ENCODE peak calls at places on chromosomes 6 and 20, in five cellular contexts. B, V, W, P and S are unnamed samples.

GRCh38 chr6:154480144-154480639 is 30.3 kb downstream of the CNKSR3 start:
- DNase-seq in B (no peak), W (no peak), P (no peak), V (no peak), S (no peak)

GRCh38 chr6:40330301-40330721 is 256.9 kb downstream of the LRFN2 start:
- DNase-seq in B (no peak), W (no peak), P (peak), V (no peak), S (no peak)

GRCh38 chr6:133502451-133503259 is 261.5 kb downstream of the EYA4 start:
- DNase-seq in P (no peak), B (peak), W (no peak), V (peak), S (no peak)

GRCh38 chr6:65289491-65289890 is 417.5 kb downstream of the EYS start:
- DNase-seq in P (no peak), V (no peak), B (peak), W (no peak), S (no peak)

GRCh38 chr6:43488667-43489276 is 11.4 kb downstream of the TJAP1 start:
- DNase-seq in P (no peak), B (peak), V (no peak), W (no peak), S (no peak)

GRCh38 chr6:15106958-15107643 is 138.8 kb upstream of the JARID2 start:
- DNase-seq in V (no peak), P (no peak), W (no peak), B (no peak), S (no peak)

GRCh38 chr6:33926451-33926850 is 122.6 kb upstream of the MLN start:
- DNase-seq in P (peak), W (peak), B (peak), V (no peak), S (no peak)

GRCh38 chr6:31597006-31597405 is 4.2 kb upstream of the NCR3 start:
- DNase-seq in B (peak), P (no peak), W (no peak), V (no peak), S (no peak)

GRCh38 chr6:110543106-110543505 is 66.7 kb upstream of the SLC22A16 start:
- DNase-seq in V (no peak), B (peak), W (no peak), P (no peak), S (no peak)

GRCh38 chr6:14275493-14275851 is 157.9 kb downstream of the CD83 start:
- DNase-seq in P (peak), W (peak), V (no peak), B (no peak), S (no peak)

GRCh38 chr6:37980222-37980595 is 160.7 kb downstream of the ZFAND3 start:
- DNase-seq in V (no peak), B (no peak), W (no peak), P (no peak), S (no peak)

GRCh38 chr6:76435174-76435573 is 362.7 kb upstream of the IMPG1 start:
- DNase-seq in W (no peak), P (no peak), B (no peak), V (no peak), S (no peak)

GRCh38 chr6:44725070-44725469 is 337.6 kb downstream of the CDC5L start:
- DNase-seq in W (no peak), P (no peak), B (peak), V (no peak), S (no peak)

GRCh38 chr6:15936503-15936902 is 192.4 kb upstream of the MYLIP start:
- DNase-seq in B (no peak), W (no peak), V (no peak), P (no peak), S (no peak)

GRCh38 chr20:10110151-10110550 is 75.4 kb downstream of the ANKEF1 start:
- DNase-seq in P (no peak), W (no peak), B (peak), V (no peak), S (no peak)

GRCh38 chr20:63071541-63072181 is 64.9 kb upstream of the BHLHE23 start:
- DNase-seq in V (no peak), P (peak), W (peak), B (peak), S (no peak)

GRCh38 chr6:13412639-13413465 is 74.5 kb downstream of the GFOD1 start:
- DNase-seq in B (no peak), V (no peak), P (no peak), W (no peak), S (no peak)

GRCh38 chr6:111757342-111757741 is 115.9 kb downstream of the FYN start:
- DNase-seq in W (no peak), P (peak), B (peak), V (no peak), S (no peak)

GRCh38 chr20:6057704-6058103 is 3.8 kb upstream of the LRRN4 start:
- DNase-seq in V (no peak), B (no peak), W (no peak), P (peak), S (no peak)

GRCh38 chr6:142819603-142820335 is 125.2 kb downstream of the HIVEP2 start:
- DNase-seq in B (no peak), W (no peak), V (no peak), P (no peak), S (no peak)

GRCh38 chr6:3627501-3627900 is 124.0 kb downstream of the PXDC1 start:
- DNase-seq in P (no peak), V (no peak), W (no peak), B (no peak), S (no peak)

GRCh38 chr6:3623451-3624267 is 127.9 kb downstream of the PXDC1 start:
- DNase-seq in P (peak), W (no peak), V (no peak), B (no peak), S (no peak)

GRCh38 chr6:3624268-3625136 is 127.0 kb downstream of the PXDC1 start:
- DNase-seq in W (no peak), P (peak), B (no peak), V (no peak), S (no peak)

GRCh38 chr6:3625980-3626533 is 125.5 kb downstream of the PXDC1 start:
- DNase-seq in V (no peak), W (no peak), P (no peak), B (no peak), S (no peak)

DNA sequence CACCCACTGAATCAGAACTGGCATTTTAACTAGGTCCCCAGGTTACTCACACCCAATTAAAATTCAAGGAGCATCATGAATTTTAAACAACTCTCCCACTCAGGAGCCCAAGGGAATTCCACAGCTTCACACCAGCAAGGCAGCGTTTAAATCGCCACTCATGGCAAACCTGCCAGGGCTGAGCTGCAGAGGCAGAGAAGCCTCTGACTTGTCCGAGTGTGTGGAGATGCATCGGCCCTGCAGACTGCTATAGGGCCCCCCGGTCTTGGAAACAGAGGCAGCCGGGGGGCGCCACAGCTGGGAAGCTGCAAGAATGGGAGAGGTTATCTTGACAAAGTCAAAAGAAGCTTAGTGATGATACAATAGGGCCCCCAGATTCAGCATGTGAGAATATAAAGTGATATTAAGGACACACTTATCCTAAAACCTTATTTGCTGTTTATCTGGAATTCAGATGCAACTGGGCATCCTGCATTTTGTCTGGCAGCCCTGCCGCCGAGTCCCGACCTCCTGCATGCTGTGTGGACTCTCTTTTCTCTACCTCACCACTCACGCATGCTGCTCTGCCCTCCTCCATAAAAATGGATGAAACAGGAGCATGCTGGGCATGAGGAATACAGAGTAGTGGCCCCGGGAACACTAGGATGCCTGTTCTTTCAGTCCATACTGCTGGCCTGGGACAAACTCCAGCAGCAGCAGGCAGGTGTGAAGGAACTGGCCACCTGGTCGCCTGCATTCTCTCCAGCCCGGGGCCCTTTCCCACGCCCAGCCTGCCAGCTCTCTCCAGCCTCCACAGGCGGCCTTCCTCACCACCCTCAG is 126.1 kb downstream of the PXDC1 start:
- DNase-seq in P (peak), B (no peak), W (no peak), V (no peak), S (no peak)
- H3K4me3 ChIP-seq in P (no peak), B (no peak), W (no peak), V (no peak), S (no peak)

GRCh38 chr20:58886546-58886945 is 34.0 kb downstream of the GNAS start:
- DNase-seq in B (peak), W (no peak), V (no peak), P (no peak), S (no peak)

GRCh38 chr20:58890073-58890453 is 37.5 kb downstream of the GNAS start:
- DNase-seq in W (no peak), P (no peak), B (no peak), V (no peak), S (no peak)

GRCh38 chr20:58889334-58890072 is 37.0 kb downstream of the GNAS start:
- DNase-seq in W (no peak), V (no peak), B (no peak), P (no peak), S (no peak)

GRCh38 chr20:58888521-58889333 is 36.2 kb downstream of the GNAS start:
- DNase-seq in P (peak), B (peak), W (peak), V (peak), S (peak)

GRCh38 chr20:58888103-58888502 is 35.6 kb downstream of the GNAS start:
- DNase-seq in V (no peak), B (no peak), P (no peak), W (no peak), S (no peak)
- H3K27ac ChIP-seq in V (peak), B (no peak), P (no peak), W (no peak), S (peak)

GRCh38 chr6:135748189-135748588 is 103.3 kb upstream of the PDE7B start:
- DNase-seq in P (no peak), W (no peak), B (no peak), V (no peak), S (no peak)

GRCh38 chr6:135740580-135740979 is 110.9 kb upstream of the PDE7B start:
- DNase-seq in V (no peak), P (no peak), W (no peak), B (no peak), S (no peak)

GRCh38 chr6:135739288-135739687 is 112.2 kb upstream of the PDE7B start:
- DNase-seq in P (no peak), B (peak), W (no peak), V (no peak), S (no peak)

GRCh38 chr6:135738646-135739045 is 112.9 kb upstream of the PDE7B start:
- DNase-seq in P (no peak), B (no peak), W (no peak), V (no peak), S (no peak)

GRCh38 chr6:135743476-135743875 is 108.0 kb upstream of the PDE7B start:
- DNase-seq in V (no peak), W (no peak), B (no peak), P (no peak), S (no peak)
- TF ChIP-seq CTCF in V (no peak), W (no peak), B (no peak), P (peak), S (no peak)

DNA sequence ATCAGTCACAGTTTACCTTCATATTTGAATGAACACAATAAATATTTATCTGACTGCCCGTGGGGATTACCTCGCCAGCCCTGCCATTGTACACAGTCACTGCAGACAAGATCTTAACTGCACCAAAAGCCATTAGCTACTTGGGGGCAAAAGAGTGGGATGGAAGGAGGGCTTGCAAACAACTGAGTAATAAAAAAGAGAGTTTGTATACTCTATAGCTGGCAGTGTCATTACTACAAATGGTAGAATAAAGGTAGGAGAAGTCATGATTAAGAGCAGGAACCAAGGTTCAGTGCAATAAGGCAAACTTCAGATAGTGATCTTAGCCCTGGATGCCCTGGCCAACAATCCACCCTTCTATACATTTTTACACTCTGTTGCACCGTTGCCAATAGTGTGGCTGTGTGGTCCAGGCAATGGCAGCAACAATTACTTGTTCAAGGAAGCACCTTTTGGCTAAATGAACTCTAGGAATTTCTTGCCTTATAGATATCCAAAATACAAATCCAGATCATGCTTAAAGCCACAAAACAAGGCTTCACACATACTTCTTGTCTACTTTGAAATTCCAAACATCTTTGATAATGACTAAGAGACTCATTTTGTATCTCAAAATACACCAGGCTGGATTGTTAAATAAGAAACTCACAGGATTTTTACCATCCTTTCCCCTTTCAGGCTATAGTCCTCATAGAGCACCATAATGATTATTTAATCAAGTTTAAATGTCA is 955.4 kb upstream of the ADGRB3 start:
- DNase-seq in P (no peak), V (no peak), B (peak), W (no peak), S (no peak)
- H3K4me3 ChIP-seq in P (no peak), V (no peak), B (no peak), W (no peak), S (no peak)

GRCh38 chr6:56547687-56548086 is 95.0 kb downstream of the DST start:
- DNase-seq in P (no peak), V (no peak), B (no peak), W (no peak), S (no peak)

GRCh38 chr6:56549014-56549413 is 93.7 kb downstream of the DST start:
- DNase-seq in P (no peak), W (no peak), V (no peak), B (peak), S (no peak)

GRCh38 chr6:56551409-56552120 is 91.1 kb downstream of the DST start:
- DNase-seq in W (no peak), V (no peak), P (no peak), B (no peak), S (no peak)

GRCh38 chr6:56552212-56553130 is 90.2 kb downstream of the DST start:
- DNase-seq in P (no peak), W (no peak), V (no peak), B (peak), S (no peak)

DNA sequence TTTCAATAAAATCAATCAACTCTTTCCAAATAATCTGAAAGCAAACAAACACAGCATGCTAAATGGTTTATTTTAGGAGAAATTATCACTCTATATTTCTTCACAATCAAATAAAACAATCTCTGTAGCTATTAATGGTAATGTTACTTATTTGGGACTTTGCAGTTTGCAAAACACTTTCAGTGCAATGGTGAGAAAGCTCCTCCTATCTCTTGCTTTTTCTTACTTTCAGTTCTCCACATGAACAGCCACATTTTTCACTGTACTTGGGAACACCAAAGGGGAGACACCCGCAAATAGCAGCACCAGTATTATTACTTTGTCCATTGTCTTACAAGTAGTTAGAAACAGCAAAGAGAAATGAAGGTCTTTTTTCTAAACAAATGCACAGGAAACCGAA is 92.4 kb downstream of the DST start:
- DNase-seq in V (no peak), W (no peak), B (no peak), P (no peak), S (no peak)
- H3K27ac ChIP-seq in V (peak), W (no peak), B (no peak), P (no peak), S (peak)